ENCODE peak calls at places on chromosomes 2 and 18, in five cellular contexts. One of them, this sample, is unnamed.

GRCh38 chr2:28300921-28301341 is 91.7 kb upstream of the FOSL2 start:
- DNase-seq in NCI-H2081: no peak
- DNase-seq in OCI-LY7: no peak
- DNase-seq in aorta: no peak
- DNase-seq in PC-3: no peak
- DNase-seq in this sample: no peak

GRCh38 chr2:20242727-20243377 is 17.9 kb upstream of the SDC1 start:
- DNase-seq in NCI-H2081: peak; percentile 31
- DNase-seq in OCI-LY7: peak; percentile 17
- DNase-seq in aorta: no peak
- DNase-seq in PC-3: no peak
- DNase-seq in this sample: no peak

GRCh38 chr2:206260427-206261012 is 13.9 kb upstream of the ZDBF2 start:
- DNase-seq in NCI-H2081: no peak
- DNase-seq in OCI-LY7: peak; percentile 70
- DNase-seq in aorta: no peak
- DNase-seq in PC-3: peak; percentile 66
- DNase-seq in this sample: peak; percentile 29

GRCh38 chr2:9744256-9745004 is 98.8 kb upstream of the TAF1B start:
- DNase-seq in NCI-H2081: no peak
- DNase-seq in OCI-LY7: no peak
- DNase-seq in aorta: no peak
- DNase-seq in PC-3: no peak
- DNase-seq in this sample: no peak

GRCh38 chr18:48662021-48662661 is 123.3 kb downstream of the CTIF start:
- DNase-seq in NCI-H2081: no peak
- DNase-seq in OCI-LY7: no peak
- DNase-seq in aorta: no peak
- DNase-seq in PC-3: peak; percentile 24
- DNase-seq in this sample: no peak

GRCh38 chr2:12412898-12413305 is 303.8 kb upstream of the TRIB2 start:
- DNase-seq in NCI-H2081: no peak
- DNase-seq in OCI-LY7: peak; percentile 12
- DNase-seq in aorta: no peak
- DNase-seq in PC-3: no peak
- DNase-seq in this sample: no peak

GRCh38 chr2:174493549-174494331 is 6.9 kb upstream of the GPR155 start:
- DNase-seq in NCI-H2081: no peak
- DNase-seq in OCI-LY7: no peak
- DNase-seq in aorta: no peak
- DNase-seq in PC-3: no peak
- DNase-seq in this sample: no peak

GRCh38 chr18:49911414-49911813 is 98.1 kb upstream of the ACAA2 start:
- DNase-seq in NCI-H2081: no peak
- DNase-seq in OCI-LY7: no peak
- DNase-seq in aorta: no peak
- DNase-seq in PC-3: no peak
- DNase-seq in this sample: no peak

GRCh38 chr18:41745166-41746049 is 209.6 kb upstream of the PIK3C3 start:
- DNase-seq in NCI-H2081: peak; percentile 81
- DNase-seq in OCI-LY7: peak; percentile 1
- DNase-seq in aorta: peak; percentile 71
- DNase-seq in PC-3: peak; percentile 57
- DNase-seq in this sample: peak; percentile 17

This sample was measured in G401.